ENCODE peak calls at places on chromosomes 3 and 15, in nine cellular contexts. Q is effector memory CD8-positive, alpha-beta T cell; I is dorsolateral prefrontal cortex; O is T-helper 1 cell; M is EL; T is NCI-H1105; G is fibroblast of the conjunctiva; B is activated T-cell treated with anti-CD3 and anti-CD28 coated beads for 1 hour; L is neural crest cell. V is an unnamed sample.

GRCh38 chr15:62365795-62366442 is 200.8 kb upstream of the C2CD4B start:
- DNase-seq in M (no peak), T (peak), Q (no peak), G (no peak), I (no peak), B (no peak), O (no peak), L (no peak), V (peak)

GRCh38 chr15:39125904-39126303 is 455.0 kb upstream of the THBS1 start:
- DNase-seq in G (no peak), M (peak), Q (peak), I (no peak), B (no peak), T (no peak), L (peak), O (peak), V (no peak)

GRCh38 chr3:48997714-48998637 is 7.9 kb downstream of the P4HTM start:
- DNase-seq in T (peak), L (peak), O (no peak), M (no peak), I (peak), Q (no peak), B (no peak), G (no peak), V (no peak)

GRCh38 chr3:9194509-9195184 is 54.8 kb downstream of the SRGAP3 start:
- DNase-seq in Q (no peak), B (no peak), L (no peak), I (no peak), T (no peak), G (no peak), M (no peak), O (no peak), V (no peak)

GRCh38 chr3:99776516-99777209 is 41.0 kb upstream of the CMSS1 start:
- DNase-seq in G (no peak), O (no peak), T (no peak), Q (no peak), I (no peak), B (no peak), L (no peak), M (peak), V (no peak)

GRCh38 chr3:131110087-131110486 is 83.4 kb downstream of the NEK11 start:
- DNase-seq in G (no peak), O (no peak), I (no peak), M (peak), B (no peak), T (no peak), Q (no peak), L (no peak), V (no peak)

GRCh38 chr3:16697437-16698258 is 92.4 kb upstream of the DAZL start:
- DNase-seq in Q (no peak), G (peak), M (peak), B (no peak), L (no peak), I (no peak), O (no peak), T (no peak), V (no peak)

GRCh38 chr15:60038111-60038521 is 34.0 kb downstream of the FOXB1 start:
- DNase-seq in B (no peak), M (no peak), I (no peak), G (no peak), T (no peak), O (no peak), L (no peak), Q (no peak), V (no peak)

GRCh38 chr3:159499031-159499793 is 489.4 kb upstream of the IL12A start:
- DNase-seq in G (no peak), T (no peak), B (no peak), Q (no peak), O (no peak), L (no peak), M (peak), I (no peak), V (no peak)

GRCh38 chr3:50166309-50167019 is 11.3 kb downstream of the SEMA3F start:
- DNase-seq in I (no peak), L (no peak), B (no peak), G (no peak), M (no peak), T (no peak), Q (no peak), O (no peak), V (no peak)

V was measured in left colon.